ENCODE peak calls at places on chromosomes 3 and 15, in four cellular contexts. One of them, this sample, is unnamed.

GRCh38 chr3:40191850-40192448 is 117.6 kb upstream of the EIF1B start:
- DNase-seq in kidney epithelial cell: no peak
- DNase-seq in GM12878: no peak
- DNase-seq in stomach: peak; percentile 66
- DNase-seq in this sample: peak; percentile 57

GRCh38 chr15:74482661-74483060 is 21.7 kb upstream of the UBL7 start:
- DNase-seq in GM12878: no peak
- DNase-seq in stomach: no peak
- DNase-seq in kidney epithelial cell: no peak
- DNase-seq in this sample: no peak

GRCh38 chr3:69439683-69440270 is 53.9 kb upstream of the FRMD4B start:
- DNase-seq in GM12878: peak; percentile 16
- DNase-seq in stomach: no peak
- DNase-seq in kidney epithelial cell: no peak
- DNase-seq in this sample: peak; percentile 42

GRCh38 chr3:33773627-33774026 is 24.8 kb upstream of the PDCD6IP start:
- DNase-seq in kidney epithelial cell: no peak
- DNase-seq in stomach: no peak
- DNase-seq in GM12878: no peak
- DNase-seq in this sample: peak; percentile 55

GRCh38 chr3:150202696-150203095 is 205.4 kb upstream of the TSC22D2 start:
- DNase-seq in stomach: no peak
- DNase-seq in kidney epithelial cell: no peak
- DNase-seq in GM12878: no peak
- DNase-seq in this sample: no peak

GRCh38 chr15:51312132-51312531 is 26.3 kb downstream of the CYP19A1 start:
- DNase-seq in stomach: no peak
- DNase-seq in GM12878: no peak
- DNase-seq in kidney epithelial cell: no peak
- DNase-seq in this sample: peak; percentile 73

GRCh38 chr3:163058190-163058854 is 1561.7 kb downstream of the OTOL1 start:
- DNase-seq in stomach: no peak
- DNase-seq in kidney epithelial cell: no peak
- DNase-seq in GM12878: no peak
- DNase-seq in this sample: no peak

GRCh38 chr15:66592505-66593218 is 26.9 kb upstream of the LCTL start:
- DNase-seq in GM12878: no peak
- DNase-seq in kidney epithelial cell: no peak
- DNase-seq in stomach: peak; percentile 52
- DNase-seq in this sample: no peak

GRCh38 chr3:45306406-45307008 is 80.4 kb upstream of the TMEM158 start:
- DNase-seq in GM12878: no peak
- DNase-seq in stomach: no peak
- DNase-seq in kidney epithelial cell: no peak
- DNase-seq in this sample: no peak

GRCh38 chr3:22296641-22297040 is 545.6 kb upstream of the ZNF385D start:
- DNase-seq in GM12878: no peak
- DNase-seq in stomach: no peak
- DNase-seq in kidney epithelial cell: no peak
- DNase-seq in this sample: peak; percentile 3

GRCh38 chr15:79724312-79724711 is 172.5 kb downstream of the MTHFS start:
- DNase-seq in kidney epithelial cell: no peak
- DNase-seq in stomach: no peak
- DNase-seq in GM12878: no peak
- DNase-seq in this sample: peak; percentile 2

GRCh38 chr15:92653836-92654524 is 1.6 kb downstream of the FAM174B start:
- DNase-seq in stomach: peak; percentile 80
- DNase-seq in GM12878: no peak
- DNase-seq in kidney epithelial cell: no peak
- DNase-seq in this sample: no peak

GRCh38 chr3:152638707-152639450 is 196.1 kb upstream of the P2RY1 start:
- DNase-seq in GM12878: no peak
- DNase-seq in kidney epithelial cell: no peak
- DNase-seq in stomach: no peak
- DNase-seq in this sample: peak; percentile 86

GRCh38 chr15:63506537-63507035 is 2.2 kb downstream of the USP3 start:
- DNase-seq in stomach: no peak
- DNase-seq in kidney epithelial cell: no peak
- DNase-seq in GM12878: no peak
- DNase-seq in this sample: peak; percentile 75

GRCh38 chr15:76470691-76471090 is 134.1 kb downstream of the ISL2 start:
- DNase-seq in kidney epithelial cell: no peak
- DNase-seq in GM12878: no peak
- DNase-seq in stomach: no peak
- DNase-seq in this sample: peak; percentile 26

GRCh38 chr15:40754574-40754882 is 526 bp downstream of the RMDN3 start:
- DNase-seq in GM12878: no peak
- DNase-seq in stomach: peak; percentile 45
- DNase-seq in kidney epithelial cell: no peak
- DNase-seq in this sample: peak; percentile 34

GRCh38 chr15:77993374-77993911 is 84.1 kb downstream of the TBC1D2B start:
- DNase-seq in kidney epithelial cell: no peak
- DNase-seq in GM12878: no peak
- DNase-seq in stomach: no peak
- DNase-seq in this sample: no peak

GRCh38 chr3:8621141-8621540 is 23.5 kb downstream of the SSUH2 start:
- DNase-seq in stomach: no peak
- DNase-seq in kidney epithelial cell: no peak
- DNase-seq in GM12878: no peak
- DNase-seq in this sample: no peak

GRCh38 chr3:142963266-142964149 is at the start of gene PAQR9:
- DNase-seq in GM12878: no peak
- DNase-seq in stomach: no peak
- DNase-seq in kidney epithelial cell: no peak
- DNase-seq in this sample: no peak

GRCh38 chr3:9870978-9871377 is 9.1 kb downstream of the CIDEC start:
- DNase-seq in GM12878: no peak
- DNase-seq in kidney epithelial cell: no peak
- DNase-seq in stomach: no peak
- DNase-seq in this sample: peak; percentile 77

GRCh38 chr3:106249159-106249558 is 380.3 kb upstream of the CBLB start:
- DNase-seq in stomach: no peak
- DNase-seq in GM12878: no peak
- DNase-seq in kidney epithelial cell: no peak
- DNase-seq in this sample: peak; percentile 80

GRCh38 chr3:160225181-160226025 is at the start of gene C3orf80:
- DNase-seq in stomach: peak; percentile 77
- DNase-seq in GM12878: no peak
- DNase-seq in kidney epithelial cell: no peak
- DNase-seq in this sample: peak; percentile 30

GRCh38 chr3:121969631-121970030 is 52.4 kb downstream of the ILDR1 start:
- DNase-seq in stomach: no peak
- DNase-seq in GM12878: no peak
- DNase-seq in kidney epithelial cell: no peak
- DNase-seq in this sample: no peak

GRCh38 chr15:33022629-33023028 is 171.9 kb downstream of the FMN1 start:
- DNase-seq in kidney epithelial cell: no peak
- DNase-seq in GM12878: no peak
- DNase-seq in stomach: peak; percentile 73
- DNase-seq in this sample: peak; percentile 59

GRCh38 chr3:41167722-41168497 is 31.4 kb upstream of the CTNNB1 start:
- DNase-seq in kidney epithelial cell: no peak
- DNase-seq in stomach: no peak
- DNase-seq in GM12878: no peak
- DNase-seq in this sample: no peak

GRCh38 chr15:82540984-82541431 is 751 bp upstream of the RPS17 start:
- DNase-seq in GM12878: no peak
- DNase-seq in kidney epithelial cell: no peak
- DNase-seq in stomach: no peak
- DNase-seq in this sample: peak; percentile 42

GRCh38 chr3:195696632-195697278 is 24.0 kb upstream of the MUC20 start:
- DNase-seq in GM12878: no peak
- DNase-seq in stomach: no peak
- DNase-seq in kidney epithelial cell: no peak
- DNase-seq in this sample: no peak
- H3K4me3 ChIP-seq in GM12878: no peak overlapping the region
- H3K4me3 ChIP-seq in stomach: no peak overlapping the region
- H3K4me3 ChIP-seq in kidney epithelial cell: no peak overlapping the region
- H3K4me3 ChIP-seq in this sample: no peak overlapping the region

GRCh38 chr3:161556533-161556932 is 59.9 kb downstream of the OTOL1 start:
- DNase-seq in kidney epithelial cell: no peak
- DNase-seq in stomach: no peak
- DNase-seq in GM12878: no peak
- DNase-seq in this sample: no peak
- TF ChIP-seq CTCF in kidney epithelial cell: no peak
- TF ChIP-seq CTCF in stomach: no peak
- TF ChIP-seq CTCF in GM12878: no peak
- TF ChIP-seq CTCF in this sample: no peak

GRCh38 chr3:58988041-58988440 is 61.8 kb downstream of the CFAP20DC start:
- DNase-seq in kidney epithelial cell: no peak
- DNase-seq in stomach: no peak
- DNase-seq in GM12878: no peak
- DNase-seq in this sample: no peak
- H3K4me3 ChIP-seq in kidney epithelial cell: no peak overlapping the region
- H3K4me3 ChIP-seq in stomach: no peak overlapping the region
- H3K4me3 ChIP-seq in GM12878: no peak overlapping the region
- H3K4me3 ChIP-seq in this sample: no peak overlapping the region

DNA sequence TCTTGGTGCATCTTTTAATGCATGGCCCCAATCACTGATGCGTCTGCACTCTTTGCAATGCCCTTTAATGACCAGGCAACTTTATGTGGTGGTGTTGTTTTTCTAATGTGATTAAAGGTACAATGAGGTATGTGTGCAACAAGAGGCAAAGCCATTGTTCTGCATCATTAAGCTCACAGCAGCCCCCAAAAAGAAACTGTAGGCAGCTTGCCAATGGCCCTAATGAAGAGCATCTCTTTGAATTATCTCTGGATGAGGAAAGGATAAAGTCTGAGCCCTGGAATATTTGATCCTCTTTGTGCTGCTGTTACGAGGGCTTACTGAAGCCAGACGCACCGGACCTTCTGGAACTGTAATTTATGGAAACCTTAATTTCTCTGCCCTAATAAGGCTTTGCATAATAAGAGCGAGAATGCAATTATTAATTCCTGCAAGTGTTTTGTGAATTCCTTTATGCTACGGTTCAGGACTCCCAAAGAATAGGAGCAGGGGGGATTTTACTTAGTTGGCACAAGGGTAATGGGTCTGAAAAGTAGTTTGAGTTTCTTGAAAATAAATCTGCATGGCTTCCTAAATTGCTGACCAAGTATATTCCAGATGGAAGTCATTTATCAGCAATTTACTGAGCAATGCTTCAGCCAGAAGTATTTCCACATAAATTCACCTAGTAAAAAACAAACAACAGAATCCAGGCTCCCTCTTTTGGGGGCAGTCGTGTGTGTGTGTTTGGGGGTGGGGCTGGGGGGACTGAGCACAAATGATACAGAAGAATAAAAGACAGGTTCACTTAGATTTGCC is 193.4 kb downstream of the PDZRN3 start:
- DNase-seq in kidney epithelial cell: no peak
- DNase-seq in stomach: no peak
- DNase-seq in GM12878: no peak
- DNase-seq in this sample: no peak
- TF ChIP-seq CTCF in kidney epithelial cell: no peak
- TF ChIP-seq CTCF in stomach: no peak
- TF ChIP-seq CTCF in GM12878: no peak
- TF ChIP-seq CTCF in this sample: no peak

DNA sequence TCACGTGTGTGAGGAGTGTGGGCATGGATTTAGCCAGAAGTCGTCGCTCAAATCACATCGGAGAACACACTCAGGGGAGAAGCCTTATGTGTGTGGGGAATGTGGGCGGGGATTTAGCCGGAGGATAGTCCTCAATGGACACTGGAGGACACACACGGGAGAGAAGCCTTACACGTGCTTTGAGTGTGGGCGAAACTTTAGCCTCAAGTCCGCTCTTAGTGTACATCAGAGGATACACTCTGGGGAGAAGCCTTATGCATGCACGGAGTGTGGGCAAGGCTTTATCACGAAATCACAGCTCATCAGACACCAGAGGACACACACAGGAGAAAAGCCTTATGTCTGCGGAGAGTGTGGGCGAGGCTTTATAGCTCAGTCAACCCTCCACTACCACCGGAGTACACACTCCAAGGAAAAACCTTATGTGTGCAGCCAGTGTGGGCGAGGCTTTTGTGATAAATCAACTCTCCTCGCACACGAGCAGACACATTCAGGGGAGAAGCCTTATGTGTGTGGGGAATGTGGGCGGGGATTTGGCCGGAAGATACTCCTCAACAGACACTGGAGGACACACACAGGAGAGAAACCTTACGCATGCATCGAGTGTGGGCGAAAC is 28.1 kb downstream of the ZNF589 start:
- DNase-seq in stomach: no peak
- DNase-seq in kidney epithelial cell: no peak
- DNase-seq in GM12878: no peak
- DNase-seq in this sample: peak; percentile 17
- H3K4me3 ChIP-seq in stomach: no peak overlapping the region
- H3K4me3 ChIP-seq in kidney epithelial cell: no peak overlapping the region
- H3K4me3 ChIP-seq in GM12878: no peak overlapping the region
- H3K4me3 ChIP-seq in this sample: no peak overlapping the region